ENCODE peak calls at places on chromosomes 4 and X, in ten cellular contexts. N is H9, M is hepatocyte, Q is OCI-LY7, S is GM23248, E is fibroblast of lung, G is mesenchymal stem cell, Y is IMR-90, H is PC-3, J is endothelial cell of umbilical vein. C is an unnamed sample.
A peak's percentile ranks its signal among the peaks of the same experiment; 100 is the strongest.

GRCh38 chr4:28886934-28887333 is 1833.2 kb upstream of the PCDH7 start:
- DNase-seq in N (no peak), M (no peak), Q (no peak), S (peak; percentile 52), E (peak; percentile 18), G (peak; percentile 8), Y (peak; percentile 54), H (peak; percentile 64), J (no peak), C (no peak)

GRCh38 chrX:23952984-23953907 is 45.4 kb downstream of the CXorf58 start:
- DNase-seq in N (peak; percentile 72), M (no peak), Q (peak; percentile 61), S (no peak), E (no peak), G (no peak), Y (no peak), H (no peak), J (peak; percentile 4), C (no peak)

GRCh38 chr4:38368612-38369011 is 295.4 kb upstream of the KLF3 start:
- DNase-seq in N (no peak), M (no peak), Q (no peak), S (peak; percentile 75), E (peak; percentile 95), G (peak; percentile 76), Y (peak; percentile 28), H (peak; percentile 6), J (no peak), C (no peak)

GRCh38 chr4:98150092-98150761 is 7.0 kb upstream of the STPG2 start:
- DNase-seq in N (no peak), M (no peak), Q (no peak), S (peak; percentile 65), E (peak; percentile 5), G (no peak), Y (peak; percentile 16), H (peak; percentile 18), J (no peak), C (no peak)

GRCh38 chrX:24672701-24673190 is 21.0 kb upstream of the POLA1 start:
- DNase-seq in N (no peak), M (peak; percentile 69), Q (no peak), S (no peak), E (no peak), G (no peak), Y (no peak), H (no peak), J (no peak), C (no peak)

GRCh38 chr4:151745727-151746231 is 15.0 kb downstream of the GATB start:
- DNase-seq in N (no peak), M (no peak), Q (no peak), S (no peak), E (peak; percentile 16), G (peak; percentile 52), Y (peak; percentile 45), H (peak; percentile 62), J (no peak), C (no peak)

GRCh38 chrX:40189621-40190020 is 91.9 kb upstream of the BCOR start:
- DNase-seq in N (no peak), M (no peak), Q (no peak), S (peak; percentile 18), E (no peak), G (no peak), Y (no peak), H (no peak), J (no peak), C (no peak)

GRCh38 chr4:27187786-27188185 is 327.1 kb downstream of the STIM2 start:
- DNase-seq in N (no peak), M (peak; percentile 9), Q (no peak), S (no peak), E (no peak), G (no peak), Y (no peak), H (peak; percentile 53), J (no peak), C (no peak)

GRCh38 chrX:27680726-27681125 is 90.6 kb downstream of the DCAF8L2 start:
- DNase-seq in N (no peak), M (no peak), Q (no peak), S (peak; percentile 0), E (peak; percentile 71), G (peak; percentile 0), Y (peak; percentile 56), H (peak; percentile 3), J (peak; percentile 8), C (no peak)

GRCh38 chr4:80713409-80713808 is 317.1 kb upstream of the BMP3 start:
- DNase-seq in N (no peak), M (no peak), Q (no peak), S (no peak), E (no peak), G (no peak), Y (no peak), H (no peak), J (no peak), C (no peak)

GRCh38 chr4:75634951-75635350 is 4.6 kb upstream of the CDKL2 start:
- DNase-seq in N (no peak), M (no peak), Q (no peak), S (peak; percentile 66), E (peak; percentile 56), G (no peak), Y (peak; percentile 68), H (no peak), J (no peak), C (no peak)

GRCh38 chr4:39256436-39256835 is 74.1 kb downstream of the WDR19 start:
- DNase-seq in N (no peak), M (no peak), Q (no peak), S (peak; percentile 2), E (peak; percentile 75), G (no peak), Y (no peak), H (no peak), J (peak; percentile 94), C (no peak)

GRCh38 chrX:133435544-133436124 is 20.3 kb upstream of the GPC4 start:
- DNase-seq in N (no peak), M (no peak), Q (no peak), S (no peak), E (no peak), G (no peak), Y (no peak), H (no peak), J (no peak), C (no peak)

GRCh38 chr4:121720109-121720508 is 23.3 kb upstream of the ANXA5 start:
- DNase-seq in N (no peak), M (no peak), Q (no peak), S (peak; percentile 72), E (peak; percentile 73), G (no peak), Y (no peak), H (peak; percentile 63), J (no peak), C (no peak)

DNA sequence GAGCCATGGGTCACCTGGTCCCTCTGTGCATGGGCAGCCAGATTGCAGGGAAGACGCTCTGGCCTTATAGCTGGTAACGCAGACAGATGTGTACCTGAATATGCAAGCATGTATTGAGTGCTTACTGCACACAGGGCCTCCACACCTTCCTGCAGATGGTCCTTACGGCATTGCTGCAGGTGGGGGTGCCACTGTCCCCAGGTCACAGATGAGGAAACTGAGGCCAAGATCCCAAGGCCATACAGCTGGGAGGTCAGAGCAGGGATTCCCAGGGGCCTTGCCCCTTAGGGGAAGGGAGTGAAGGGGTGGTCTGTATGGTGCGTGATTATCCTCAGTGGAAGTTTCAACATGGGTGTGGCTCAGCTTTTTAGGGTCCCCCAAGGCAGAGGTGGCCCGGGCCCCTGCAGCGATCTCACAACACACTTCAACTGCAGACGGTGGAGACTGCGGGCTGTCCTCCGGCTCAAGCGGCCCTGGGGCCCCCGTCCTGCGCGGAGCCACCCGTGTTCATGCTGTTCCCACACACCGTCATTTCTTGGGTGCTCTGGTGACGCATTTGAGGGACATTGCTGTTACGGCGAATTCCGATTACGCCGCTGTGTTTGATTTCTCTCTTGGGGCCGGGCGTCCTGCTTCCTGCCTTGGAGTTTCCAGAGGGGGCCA is 8.1 kb downstream of the DOK7 start:
- DNase-seq in N (no peak), M (no peak), Q (no peak), S (no peak), E (no peak), G (no peak), Y (no peak), H (no peak), J (no peak), C (no peak)
- H3K27ac ChIP-seq in N (no peak overlapping the region), M (no peak overlapping the region), Q (no peak overlapping the region), S (no peak overlapping the region), E (no peak overlapping the region), G (no peak overlapping the region), Y (no peak overlapping the region), H (no peak overlapping the region), J (no peak overlapping the region), C (no peak overlapping the region)

GRCh38 chr4:14386196-14386595 is 616.1 kb upstream of the CPEB2 start:
- DNase-seq in N (no peak), M (no peak), Q (no peak), S (no peak), E (no peak), G (no peak), Y (no peak), H (no peak), J (no peak), C (no peak)

GRCh38 chr4:14383652-14384051 is 618.6 kb upstream of the CPEB2 start:
- DNase-seq in N (no peak), M (no peak), Q (no peak), S (no peak), E (no peak), G (no peak), Y (no peak), H (no peak), J (no peak), C (no peak)

GRCh38 chr4:14387647-14388046 is 614.6 kb upstream of the CPEB2 start:
- DNase-seq in N (no peak), M (no peak), Q (no peak), S (no peak), E (no peak), G (no peak), Y (no peak), H (no peak), J (no peak), C (no peak)

GRCh38 chr4:14379148-14379547 is 623.1 kb upstream of the CPEB2 start:
- DNase-seq in N (no peak), M (no peak), Q (no peak), S (peak; percentile 4), E (peak; percentile 2), G (peak; percentile 1), Y (no peak), H (peak; percentile 2), J (no peak), C (no peak)

GRCh38 chr4:14384824-14385223 is 617.5 kb upstream of the CPEB2 start:
- DNase-seq in N (no peak), M (no peak), Q (no peak), S (no peak), E (no peak), G (no peak), Y (no peak), H (no peak), J (no peak), C (no peak)
- H2AFZ ChIP-seq in N (no peak overlapping the region), M (no peak overlapping the region), Q (no peak overlapping the region), S (no peak overlapping the region), E (no peak overlapping the region), G (no peak overlapping the region), Y (no peak overlapping the region), H (no peak overlapping the region), J (no peak overlapping the region), C (no peak overlapping the region)

GRCh38 chr4:33658971-33659370 is 2585.3 kb downstream of the ARAP2 start:
- DNase-seq in N (no peak), M (no peak), Q (no peak), S (no peak), E (peak; percentile 5), G (no peak), Y (no peak), H (no peak), J (no peak), C (no peak)
- H3K9me3 ChIP-seq in N (no peaks in the 10 kb centered on the region), M (peaks cover 5% of the 10 kb centered on the region), Q (no peaks in the 10 kb centered on the region), S (no peaks in the 10 kb centered on the region), E (no peaks in the 10 kb centered on the region), G (peaks cover 10% of the 10 kb centered on the region), Y (no peaks in the 10 kb centered on the region), H (no peaks in the 10 kb centered on the region), J (peaks cover 2% of the 10 kb centered on the region), C (no peaks in the 10 kb centered on the region)

GRCh38 chrX:46737041-46737440 is 21.9 kb downstream of the SLC9A7 start:
- DNase-seq in N (no peak), M (no peak), Q (no peak), S (no peak), E (peak; percentile 29), G (no peak), Y (no peak), H (no peak), J (no peak), C (no peak)
- H3K27ac ChIP-seq in N (no peak overlapping the region), M (no peak overlapping the region), Q (no peak overlapping the region), S (peak overlapping the region; percentile 85), E (peak overlapping the region; percentile 47), G (no peak overlapping the region), Y (peak overlapping the region; percentile 20), H (no peak overlapping the region), J (no peak overlapping the region), C (no peak overlapping the region)